ENCODE peak calls at places on chromosomes 7 and 10, in five cellular contexts. A is right atrium auricular region, X is adrenal gland, Q is AG04450, B is hepatocyte. C is an unnamed sample.
A peak's percentile ranks its signal among the peaks of the same experiment; 100 is the strongest.

GRCh38 chr10:122192142-122192541 is 79.0 kb upstream of the BTBD16 start:
- DNase-seq in A (no peak), X (no peak), Q (no peak), B (no peak), C (no peak)

GRCh38 chr7:35571596-35572240 is 123.2 kb downstream of the HERPUD2 start:
- DNase-seq in A (no peak), X (no peak), Q (no peak), B (no peak), C (no peak)

GRCh38 chr7:101586078-101586941 is 42.8 kb downstream of the MYL10 start:
- DNase-seq in A (no peak), X (no peak), Q (no peak), B (peak; percentile 80), C (no peak)

GRCh38 chr7:2512179-2512644 is 7.4 kb upstream of the LFNG start:
- DNase-seq in A (no peak), X (no peak), Q (no peak), B (no peak), C (no peak)

GRCh38 chr10:96478317-96478716 is 35.4 kb downstream of the TLL2 start:
- DNase-seq in A (no peak), X (no peak), Q (no peak), B (no peak), C (no peak)

GRCh38 chr10:132498562-132499366 is 38.8 kb upstream of the INPP5A start:
- DNase-seq in A (no peak), X (no peak), Q (no peak), B (no peak), C (no peak)

GRCh38 chr7:24817339-24817738 is 60.1 kb upstream of the GSDME start:
- DNase-seq in A (no peak), X (no peak), Q (no peak), B (no peak), C (no peak)

GRCh38 chr7:51666751-51667150 is 350.1 kb upstream of the COBL start:
- DNase-seq in A (no peak), X (peak; percentile 17), Q (no peak), B (no peak), C (no peak)

GRCh38 chr7:94700926-94701554 is 45.1 kb upstream of the SGCE start:
- DNase-seq in A (no peak), X (no peak), Q (no peak), B (no peak), C (no peak)

GRCh38 chr10:34723746-34724145 is 91.3 kb downstream of the PARD3 start:
- DNase-seq in A (no peak), X (peak; percentile 59), Q (no peak), B (peak; percentile 59), C (no peak)

GRCh38 chr10:96606216-96606615 is 19.4 kb upstream of the TM9SF3 start:
- DNase-seq in A (no peak), X (peak; percentile 47), Q (no peak), B (peak; percentile 43), C (no peak)

GRCh38 chr10:129843702-129844101 is 120.4 kb downstream of the EBF3 start:
- DNase-seq in A (no peak), X (no peak), Q (no peak), B (no peak), C (no peak)

GRCh38 chr7:150801242-150801945 is 825 bp downstream of the TMEM176A start:
- DNase-seq in A (peak; percentile 51), X (no peak), Q (no peak), B (no peak), C (no peak)

GRCh38 chr10:50937230-50937907 is 51.9 kb upstream of the A1CF start:
- DNase-seq in A (no peak), X (no peak), Q (peak; percentile 15), B (peak; percentile 60), C (no peak)

GRCh38 chr7:141541375-141541774 is 9.8 kb upstream of the AGK start:
- DNase-seq in A (no peak), X (no peak), Q (no peak), B (no peak), C (no peak)

GRCh38 chr7:28973591-28973990 is 15.5 kb upstream of the TRIL start:
- DNase-seq in A (no peak), X (no peak), Q (no peak), B (no peak), C (no peak)

GRCh38 chr10:73232887-73233286 is 14.2 kb downstream of the DNAJC9 start:
- DNase-seq in A (no peak), X (no peak), Q (no peak), B (no peak), C (no peak)

GRCh38 chr7:77727936-77728701 is 31.9 kb downstream of the RSBN1L start:
- DNase-seq in A (no peak), X (no peak), Q (no peak), B (peak; percentile 10), C (no peak)

GRCh38 chr7:158164101-158165095 is 423.2 kb downstream of the PTPRN2 start:
- DNase-seq in A (no peak), X (no peak), Q (no peak), B (no peak), C (no peak)

GRCh38 chr10:110524864-110525242 is 27.1 kb downstream of the DUSP5 start:
- DNase-seq in A (peak; percentile 38), X (no peak), Q (no peak), B (no peak), C (no peak)

GRCh38 chr7:97845622-97846203 is 26.5 kb downstream of the ASNS start:
- DNase-seq in A (no peak), X (peak; percentile 23), Q (no peak), B (peak; percentile 35), C (peak; percentile 10)

GRCh38 chr10:96826438-96826837 is 5.7 kb upstream of the LCOR start:
- DNase-seq in A (no peak), X (no peak), Q (no peak), B (no peak), C (no peak)

GRCh38 chr7:4010206-4010605 is 671.9 kb upstream of the FOXK1 start:
- DNase-seq in A (no peak), X (no peak), Q (no peak), B (no peak), C (no peak)

GRCh38 chr7:157973971-157974677 is 613.5 kb downstream of the PTPRN2 start:
- DNase-seq in A (no peak), X (no peak), Q (no peak), B (no peak), C (no peak)

GRCh38 chr7:137880432-137880831 is 33.7 kb upstream of the DGKI start:
- DNase-seq in A (no peak), X (no peak), Q (no peak), B (no peak), C (no peak)

GRCh38 chr7:55052081-55052480 is 33.3 kb downstream of the EGFR start:
- DNase-seq in A (no peak), X (no peak), Q (no peak), B (no peak), C (no peak)

GRCh38 chr7:151623766-151624165 is 104.1 kb upstream of the RHEB start:
- DNase-seq in A (no peak), X (no peak), Q (no peak), B (no peak), C (no peak)

GRCh38 chr10:29372920-29373319 is 84.0 kb downstream of the LYZL1 start:
- DNase-seq in A (no peak), X (no peak), Q (no peak), B (no peak), C (no peak)

GRCh38 chr10:58486821-58487220 is 25.9 kb upstream of the BICC1 start:
- DNase-seq in A (no peak), X (no peak), Q (no peak), B (no peak), C (no peak)

GRCh38 chr7:40579401-40579800 is 444.6 kb downstream of the SUGCT start:
- DNase-seq in A (no peak), X (no peak), Q (no peak), B (no peak), C (no peak)

GRCh38 chr7:128032605-128033235 is 1.5 kb upstream of the LRRC4 start:
- DNase-seq in A (no peak), X (peak; percentile 38), Q (no peak), B (no peak), C (no peak)

GRCh38 chr7:2734084-2734601 is 46.1 kb downstream of the AMZ1 start:
- DNase-seq in A (peak; percentile 53), X (peak; percentile 23), Q (no peak), B (no peak), C (no peak)

GRCh38 chr10:122981066-122981464 is 864 bp downstream of the PSTK start:
- DNase-seq in A (no peak), X (peak; percentile 8), Q (no peak), B (peak; percentile 46), C (no peak)

DNA sequence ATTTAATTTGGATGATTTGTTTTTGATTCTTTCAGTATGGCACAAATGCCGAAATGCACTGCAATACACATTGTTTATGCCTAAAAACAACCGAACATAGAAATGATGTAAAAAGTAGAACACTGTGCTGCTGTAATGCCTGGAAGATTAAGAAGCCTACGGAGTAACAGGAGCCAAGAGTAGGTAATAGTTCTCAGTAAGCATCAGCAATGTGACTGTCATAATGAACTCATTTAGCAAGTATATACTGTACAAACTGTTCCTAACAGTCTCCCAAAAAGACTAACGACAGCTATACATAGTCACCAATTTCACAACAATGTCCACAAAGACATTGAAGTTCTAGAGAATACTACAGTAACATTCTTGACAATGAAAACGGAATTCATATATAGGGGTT is 19.0 kb upstream of the LAMB4 start:
- DNase-seq in A (no peak), X (no peak), Q (no peak), B (no peak), C (no peak)
- H3K27ac ChIP-seq in A (no peak overlapping the region), X (no peak overlapping the region), Q (no peak overlapping the region), B (no peak overlapping the region), C (no peak overlapping the region)

GRCh38 chr7:146027243-146027642 is 89.4 kb upstream of the CNTNAP2 start:
- DNase-seq in A (no peak), X (no peak), Q (no peak), B (no peak), C (no peak)

GRCh38 chr7:146028251-146028750 is 88.3 kb upstream of the CNTNAP2 start:
- DNase-seq in A (no peak), X (no peak), Q (no peak), B (no peak), C (no peak)
- H3K4me3 ChIP-seq in A (no peak overlapping the region), X (no peak overlapping the region), Q (no peak overlapping the region), B (no peak overlapping the region), C (no peak overlapping the region)

GRCh38 chr10:77936697-77937567 is 10.4 kb upstream of the DLG5 start:
- DNase-seq in A (no peak), X (no peak), Q (no peak), B (no peak), C (no peak)
- H3K27ac ChIP-seq in A (no peak overlapping the region), X (no peak overlapping the region), Q (no peak overlapping the region), B (no peak overlapping the region), C (no peak overlapping the region)

GRCh38 chr10:14751576-14752330 is 22.9 kb downstream of the FAM107B start:
- DNase-seq in A (peak; percentile 85), X (peak; percentile 48), Q (no peak), B (peak; percentile 34), C (no peak)
- H3K4me3 ChIP-seq in A (no peak overlapping the region), X (no peak overlapping the region), Q (no peak overlapping the region), B (no peak overlapping the region), C (no peak overlapping the region)

C was measured in CD4-positive, CD25-positive, alpha-beta regulatory T cell.